ENCODE peak calls at places on chromosomes 3 and 15, in five cellular contexts. One of them, this sample, is unnamed.
A peak's percentile ranks its signal among the peaks of the same experiment; 100 is the strongest.

GRCh38 chr3:110138966-110139555 is 801.7 kb upstream of the DPPA4 start:
- DNase-seq in right cardiac atrium: no peak
- DNase-seq in CD4-positive, alpha-beta T cell: no peak
- DNase-seq in heart right ventricle: no peak
- DNase-seq in GM23248: no peak
- DNase-seq in this sample: no peak

GRCh38 chr15:99123706-99124451 is 19.0 kb downstream of the SYNM start:
- DNase-seq in heart right ventricle: peak; percentile 86
- DNase-seq in right cardiac atrium: peak; percentile 95
- DNase-seq in GM23248: peak; percentile 98
- DNase-seq in CD4-positive, alpha-beta T cell: no peak
- DNase-seq in this sample: peak; percentile 89

GRCh38 chr3:127547761-127548605 is 42.5 kb downstream of the TPRA1 start:
- DNase-seq in CD4-positive, alpha-beta T cell: peak; percentile 63
- DNase-seq in right cardiac atrium: peak; percentile 94
- DNase-seq in heart right ventricle: peak; percentile 74
- DNase-seq in GM23248: peak; percentile 76
- DNase-seq in this sample: peak; percentile 74

GRCh38 chr3:173502983-173503568 is 105.5 kb downstream of the NLGN1 start:
- DNase-seq in GM23248: peak; percentile 49
- DNase-seq in right cardiac atrium: no peak
- DNase-seq in heart right ventricle: peak; percentile 59
- DNase-seq in CD4-positive, alpha-beta T cell: no peak
- DNase-seq in this sample: no peak

GRCh38 chr3:24493951-24494615 is 567 bp downstream of the THRB start:
- DNase-seq in GM23248: peak; percentile 71
- DNase-seq in right cardiac atrium: peak; percentile 94
- DNase-seq in CD4-positive, alpha-beta T cell: no peak
- DNase-seq in heart right ventricle: peak; percentile 81
- DNase-seq in this sample: peak; percentile 43

GRCh38 chr3:46978985-46979944 is at the start of gene NBEAL2:
- DNase-seq in right cardiac atrium: peak; percentile 99
- DNase-seq in GM23248: peak; percentile 97
- DNase-seq in heart right ventricle: peak; percentile 96
- DNase-seq in CD4-positive, alpha-beta T cell: peak; percentile 94
- DNase-seq in this sample: peak; percentile 51

GRCh38 chr3:29384640-29385039 is 103.8 kb downstream of the RBMS3 start:
- DNase-seq in right cardiac atrium: no peak
- DNase-seq in GM23248: peak; percentile 83
- DNase-seq in CD4-positive, alpha-beta T cell: no peak
- DNase-seq in heart right ventricle: peak; percentile 18
- DNase-seq in this sample: no peak

GRCh38 chr15:83435202-83435601 is 11.9 kb upstream of the SH3GL3 start:
- DNase-seq in CD4-positive, alpha-beta T cell: no peak
- DNase-seq in GM23248: peak; percentile 29
- DNase-seq in heart right ventricle: no peak
- DNase-seq in right cardiac atrium: no peak
- DNase-seq in this sample: no peak

GRCh38 chr3:169324454-169324789 is 339.1 kb downstream of the MECOM start:
- DNase-seq in heart right ventricle: no peak
- DNase-seq in GM23248: peak; percentile 1
- DNase-seq in right cardiac atrium: no peak
- DNase-seq in CD4-positive, alpha-beta T cell: no peak
- DNase-seq in this sample: no peak

GRCh38 chr3:159724627-159725026 is 264.0 kb upstream of the IL12A start:
- DNase-seq in right cardiac atrium: no peak
- DNase-seq in CD4-positive, alpha-beta T cell: no peak
- DNase-seq in GM23248: peak; percentile 63
- DNase-seq in heart right ventricle: no peak
- DNase-seq in this sample: no peak

GRCh38 chr3:188092648-188093047 is 61.3 kb upstream of the LPP start:
- DNase-seq in heart right ventricle: no peak
- DNase-seq in CD4-positive, alpha-beta T cell: no peak
- DNase-seq in GM23248: peak; percentile 52
- DNase-seq in right cardiac atrium: no peak
- DNase-seq in this sample: no peak

GRCh38 chr3:102419786-102420185 is 15.0 kb upstream of the ZPLD1 start:
- DNase-seq in GM23248: no peak
- DNase-seq in right cardiac atrium: no peak
- DNase-seq in heart right ventricle: no peak
- DNase-seq in CD4-positive, alpha-beta T cell: no peak
- DNase-seq in this sample: no peak

GRCh38 chr15:91919014-91919534 is 65.6 kb downstream of the SLCO3A1 start:
- DNase-seq in right cardiac atrium: peak; percentile 84
- DNase-seq in GM23248: no peak
- DNase-seq in heart right ventricle: peak; percentile 56
- DNase-seq in CD4-positive, alpha-beta T cell: no peak
- DNase-seq in this sample: peak; percentile 86

GRCh38 chr15:34359416-34359815 is 7.6 kb downstream of the LPCAT4 start:
- DNase-seq in GM23248: peak; percentile 27
- DNase-seq in CD4-positive, alpha-beta T cell: no peak
- DNase-seq in heart right ventricle: no peak
- DNase-seq in right cardiac atrium: no peak
- DNase-seq in this sample: no peak

GRCh38 chr3:38308456-38308855 is 26.4 kb downstream of the SLC22A14 start:
- DNase-seq in GM23248: no peak
- DNase-seq in heart right ventricle: no peak
- DNase-seq in right cardiac atrium: no peak
- DNase-seq in CD4-positive, alpha-beta T cell: no peak
- DNase-seq in this sample: no peak

GRCh38 chr15:69954726-69955125 is 143.0 kb downstream of the TLE3 start:
- DNase-seq in heart right ventricle: no peak
- DNase-seq in CD4-positive, alpha-beta T cell: no peak
- DNase-seq in right cardiac atrium: no peak
- DNase-seq in GM23248: no peak
- DNase-seq in this sample: no peak

GRCh38 chr3:12158387-12159226 is at the start of gene TIMP4:
- DNase-seq in CD4-positive, alpha-beta T cell: no peak
- DNase-seq in GM23248: peak; percentile 68
- DNase-seq in right cardiac atrium: peak; percentile 77
- DNase-seq in heart right ventricle: peak; percentile 34
- DNase-seq in this sample: no peak

GRCh38 chr3:79016587-79017380 is 751.0 kb downstream of the ROBO1 start:
- DNase-seq in heart right ventricle: no peak
- DNase-seq in GM23248: peak; percentile 75
- DNase-seq in CD4-positive, alpha-beta T cell: no peak
- DNase-seq in right cardiac atrium: no peak
- DNase-seq in this sample: no peak

DNA sequence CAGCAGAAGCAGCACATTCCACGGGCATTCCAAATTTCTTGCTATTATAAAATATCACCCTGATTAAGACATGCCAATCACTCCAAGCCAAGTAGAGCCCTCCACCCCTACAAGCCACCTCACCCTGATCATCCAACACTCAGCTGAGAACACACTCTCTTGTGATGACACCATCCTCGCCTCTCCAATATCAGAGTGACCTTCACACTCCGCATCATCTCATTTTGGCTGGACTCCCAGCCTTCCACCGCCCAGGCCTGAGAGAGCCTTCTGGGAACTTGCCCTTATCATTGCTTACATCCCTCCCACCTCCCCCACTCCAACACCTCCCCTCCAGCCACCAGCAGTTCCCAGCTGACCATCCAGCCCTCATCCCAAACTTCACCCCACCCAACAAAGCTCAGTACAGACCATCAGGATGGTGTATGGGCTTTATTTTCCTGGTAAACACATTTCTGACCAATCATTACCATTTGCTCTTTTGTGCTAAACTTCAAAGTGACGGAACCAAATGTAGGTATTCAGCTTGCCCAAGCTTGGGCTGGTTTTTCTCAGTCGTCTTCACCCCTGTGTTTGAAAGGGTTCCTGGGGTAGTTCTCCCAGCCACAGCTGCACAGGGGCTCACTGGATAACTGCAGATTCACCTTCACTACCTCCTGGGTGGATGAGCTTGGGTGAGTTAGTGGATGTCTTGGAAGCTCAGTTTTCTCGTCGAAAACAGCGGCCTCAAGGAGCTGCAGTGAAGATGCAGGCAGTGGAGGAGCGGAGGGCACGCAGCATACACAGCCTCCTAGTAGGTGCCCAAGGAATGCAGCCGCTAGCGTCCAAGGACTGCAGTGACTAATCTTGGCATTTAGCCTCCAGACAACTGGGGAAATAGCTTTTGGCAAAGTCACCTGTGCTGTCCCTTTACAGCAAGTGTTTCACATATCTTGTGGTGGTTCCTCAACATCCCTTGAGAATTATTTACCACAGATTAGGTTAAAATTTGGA is 115.1 kb downstream of the LIPC start:
- DNase-seq in GM23248: peak; percentile 98
- DNase-seq in heart right ventricle: peak; percentile 76
- DNase-seq in right cardiac atrium: peak; percentile 84
- DNase-seq in CD4-positive, alpha-beta T cell: no peak
- DNase-seq in this sample: no peak
- H3K27ac ChIP-seq in GM23248: peak overlapping the region; percentile 82
- H3K27ac ChIP-seq in heart right ventricle: peak overlapping the region; percentile 82
- H3K27ac ChIP-seq in right cardiac atrium: peak overlapping the region; percentile 65
- H3K27ac ChIP-seq in CD4-positive, alpha-beta T cell: no peak overlapping the region
- H3K27ac ChIP-seq in this sample: no peak overlapping the region

GRCh38 chr15:90683876-90684275 is 33.3 kb upstream of the BLM start:
- DNase-seq in right cardiac atrium: no peak
- DNase-seq in heart right ventricle: no peak
- DNase-seq in CD4-positive, alpha-beta T cell: no peak
- DNase-seq in GM23248: no peak
- DNase-seq in this sample: no peak
- H3K27ac ChIP-seq in right cardiac atrium: no peak overlapping the region
- H3K27ac ChIP-seq in heart right ventricle: no peak overlapping the region
- H3K27ac ChIP-seq in CD4-positive, alpha-beta T cell: no peak overlapping the region
- H3K27ac ChIP-seq in GM23248: no peak overlapping the region
- H3K27ac ChIP-seq in this sample: no peak overlapping the region

GRCh38 chr15:58479941-58480340 is 48.1 kb downstream of the LIPC start:
- DNase-seq in heart right ventricle: no peak
- DNase-seq in right cardiac atrium: no peak
- DNase-seq in GM23248: no peak
- DNase-seq in CD4-positive, alpha-beta T cell: no peak
- DNase-seq in this sample: no peak
- H3K27ac ChIP-seq in heart right ventricle: no peak overlapping the region
- H3K27ac ChIP-seq in right cardiac atrium: no peak overlapping the region
- H3K27ac ChIP-seq in GM23248: no peak overlapping the region
- H3K27ac ChIP-seq in CD4-positive, alpha-beta T cell: no peak overlapping the region
- H3K27ac ChIP-seq in this sample: no peak overlapping the region

DNA sequence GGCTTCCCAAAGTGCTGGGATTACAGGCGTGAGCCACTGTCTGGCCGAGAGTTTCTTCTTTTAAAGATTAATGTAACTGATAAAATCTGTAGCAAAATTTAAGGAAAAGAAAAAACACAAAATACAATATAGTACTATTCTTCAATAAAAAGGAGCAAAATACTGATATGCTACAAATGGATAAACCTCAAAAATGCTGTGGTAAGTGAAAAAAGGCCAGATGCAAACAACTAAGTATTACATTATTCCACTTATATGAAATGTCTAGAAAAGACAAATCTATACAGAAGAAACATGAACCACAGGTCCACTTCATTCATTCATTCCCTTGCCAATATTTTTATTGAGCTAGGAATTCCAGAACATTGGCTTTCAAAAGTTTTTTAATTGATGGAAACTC is 299.5 kb downstream of the CTNNB1 start:
- DNase-seq in GM23248: no peak
- DNase-seq in CD4-positive, alpha-beta T cell: no peak
- DNase-seq in heart right ventricle: no peak
- DNase-seq in right cardiac atrium: no peak
- DNase-seq in this sample: no peak
- H3K27ac ChIP-seq in GM23248: no peak overlapping the region
- H3K27ac ChIP-seq in CD4-positive, alpha-beta T cell: no peak overlapping the region
- H3K27ac ChIP-seq in heart right ventricle: no peak overlapping the region
- H3K27ac ChIP-seq in right cardiac atrium: no peak overlapping the region
- H3K27ac ChIP-seq in this sample: no peak overlapping the region

GRCh38 chr15:67852433-67852832 is 12.6 kb upstream of the RNU6-1 start:
- DNase-seq in right cardiac atrium: no peak
- DNase-seq in heart right ventricle: no peak
- DNase-seq in CD4-positive, alpha-beta T cell: no peak
- DNase-seq in GM23248: no peak
- DNase-seq in this sample: no peak

GRCh38 chr15:67850995-67851535 is 11.2 kb upstream of the RNU6-1 start:
- DNase-seq in CD4-positive, alpha-beta T cell: no peak
- DNase-seq in right cardiac atrium: no peak
- DNase-seq in heart right ventricle: no peak
- DNase-seq in GM23248: peak; percentile 70
- DNase-seq in this sample: no peak

GRCh38 chr15:67853454-67853853 is 13.6 kb upstream of the RNU6-1 start:
- DNase-seq in CD4-positive, alpha-beta T cell: no peak
- DNase-seq in right cardiac atrium: no peak
- DNase-seq in GM23248: no peak
- DNase-seq in heart right ventricle: no peak
- DNase-seq in this sample: no peak

GRCh38 chr15:67849538-67849937 is 9.7 kb upstream of the RNU6-1 start:
- DNase-seq in heart right ventricle: no peak
- DNase-seq in CD4-positive, alpha-beta T cell: no peak
- DNase-seq in right cardiac atrium: no peak
- DNase-seq in GM23248: no peak
- DNase-seq in this sample: no peak

DNA sequence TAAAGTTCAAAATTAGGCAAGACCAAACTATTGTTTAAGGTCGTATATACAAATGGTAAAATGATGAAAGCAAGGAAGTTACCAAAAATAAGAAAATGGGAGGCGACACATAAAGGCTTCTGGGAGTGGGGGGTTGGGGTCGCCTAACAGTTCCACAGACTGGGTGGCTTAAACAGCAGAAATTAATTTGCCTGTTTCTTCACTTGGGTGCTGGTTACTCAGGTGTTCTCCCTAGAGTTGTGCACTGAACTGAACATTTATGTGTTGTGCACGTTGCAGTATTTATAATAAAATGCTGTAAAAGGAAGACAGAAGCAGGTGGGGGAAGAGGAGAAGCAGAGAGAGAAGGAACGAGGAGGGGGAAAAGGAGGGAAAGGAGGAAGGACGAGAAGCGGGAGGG is 10.5 kb upstream of the RNU6-1 start:
- DNase-seq in GM23248: no peak
- DNase-seq in heart right ventricle: no peak
- DNase-seq in CD4-positive, alpha-beta T cell: no peak
- DNase-seq in right cardiac atrium: no peak
- DNase-seq in this sample: no peak
- H3K27ac ChIP-seq in GM23248: no peak overlapping the region
- H3K27ac ChIP-seq in heart right ventricle: no peak overlapping the region
- H3K27ac ChIP-seq in CD4-positive, alpha-beta T cell: no peak overlapping the region
- H3K27ac ChIP-seq in right cardiac atrium: no peak overlapping the region
- H3K27ac ChIP-seq in this sample: no peak overlapping the region

DNA sequence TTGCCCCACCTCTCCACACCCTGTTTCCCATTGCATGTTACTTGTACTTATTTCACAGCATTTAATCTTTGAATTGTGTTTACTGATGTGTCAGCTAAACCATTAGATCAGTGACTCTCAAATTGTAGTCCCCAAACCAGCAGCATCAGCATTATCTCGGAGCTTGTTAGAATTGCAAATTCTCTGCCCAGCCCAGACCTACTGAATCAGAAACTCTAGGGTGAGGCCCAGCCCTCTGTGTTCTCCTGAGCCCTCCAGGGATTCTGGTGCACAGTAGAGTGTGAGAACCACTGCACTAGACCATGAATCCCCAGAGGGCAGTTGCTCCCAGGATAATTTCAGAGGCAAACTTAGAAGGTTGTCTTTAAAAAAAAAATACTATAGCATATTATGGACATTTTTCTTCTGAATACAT is 13.0 kb downstream of the PLD1 start:
- DNase-seq in CD4-positive, alpha-beta T cell: no peak
- DNase-seq in heart right ventricle: no peak
- DNase-seq in GM23248: no peak
- DNase-seq in right cardiac atrium: no peak
- DNase-seq in this sample: no peak
- H3K27ac ChIP-seq in CD4-positive, alpha-beta T cell: no peak overlapping the region
- H3K27ac ChIP-seq in heart right ventricle: no peak overlapping the region
- H3K27ac ChIP-seq in GM23248: no peak overlapping the region
- H3K27ac ChIP-seq in right cardiac atrium: no peak overlapping the region
- H3K27ac ChIP-seq in this sample: no peak overlapping the region

GRCh38 chr3:45087155-45087554 is 59.0 kb downstream of the CDCP1 start:
- DNase-seq in right cardiac atrium: no peak
- DNase-seq in heart right ventricle: peak; percentile 12
- DNase-seq in CD4-positive, alpha-beta T cell: no peak
- DNase-seq in GM23248: no peak
- DNase-seq in this sample: no peak
- H3K27ac ChIP-seq in right cardiac atrium: no peak overlapping the region
- H3K27ac ChIP-seq in heart right ventricle: no peak overlapping the region
- H3K27ac ChIP-seq in CD4-positive, alpha-beta T cell: no peak overlapping the region
- H3K27ac ChIP-seq in GM23248: no peak overlapping the region
- H3K27ac ChIP-seq in this sample: no peak overlapping the region